ENCODE peak calls at places on chromosomes 12 and 14, in four cellular contexts. I is cardiac muscle cell, H is HCT116, F is transverse colon. A is an unnamed sample.

GRCh38 chr12:8698132-8698829 is 490 bp downstream of the RIMKLB start:
- DNase-seq in F (peak; percentile 63), H (no peak), I (peak; percentile 46), A (peak; percentile 56)

GRCh38 chr12:11348439-11348838 is 38.2 kb upstream of the PRB4 start:
- DNase-seq in H (no peak), F (no peak), I (no peak), A (no peak)

GRCh38 chr14:75609606-75610476 is 31.4 kb downstream of the FLVCR2 start:
- DNase-seq in F (no peak), H (no peak), I (peak; percentile 42), A (no peak)

GRCh38 chr12:125856899-125857298 is 791.7 kb downstream of the AACS start:
- DNase-seq in F (no peak), H (no peak), I (no peak), A (no peak)

GRCh38 chr14:89519000-89519399 is 102.0 kb upstream of the FOXN3 start:
- DNase-seq in F (no peak), I (peak; percentile 23), H (no peak), A (no peak)

GRCh38 chr12:10501031-10501430 is 4.7 kb upstream of the EIF2S3B start:
- DNase-seq in F (no peak), H (peak; percentile 2), I (peak; percentile 38), A (no peak)

GRCh38 chr12:63013302-63013701 is 78.4 kb upstream of the PPM1H start:
- DNase-seq in I (no peak), H (no peak), F (no peak), A (no peak)

GRCh38 chr12:105444809-105445102 is 114.3 kb downstream of the C12orf75 start:
- DNase-seq in H (no peak), F (no peak), I (no peak), A (no peak)

GRCh38 chr12:46963977-46964376 is 115.4 kb upstream of the PCED1B start:
- DNase-seq in I (peak; percentile 68), F (no peak), H (no peak), A (no peak)

GRCh38 chr12:123949118-123949774 is 23.4 kb downstream of the CCDC92 start:
- DNase-seq in H (no peak), F (no peak), I (no peak), A (no peak)

GRCh38 chr12:109544955-109545531 is 28.3 kb downstream of the MMAB start:
- DNase-seq in I (peak; percentile 24), H (no peak), F (no peak), A (no peak)

GRCh38 chr14:26794731-26795130 is 196.9 kb upstream of the NOVA1 start:
- DNase-seq in F (no peak), H (no peak), I (peak; percentile 74), A (no peak)

GRCh38 chr12:55060470-55060869 is 40.7 kb downstream of the NEUROD4 start:
- DNase-seq in F (no peak), I (no peak), H (no peak), A (no peak)

GRCh38 chr12:65673732-65674131 is 150.6 kb upstream of the HMGA2 start:
- DNase-seq in F (no peak), I (peak; percentile 62), H (no peak), A (no peak)

GRCh38 chr12:40569626-40570179 is 122.5 kb upstream of the CNTN1 start:
- DNase-seq in F (no peak), H (no peak), I (no peak), A (no peak)

GRCh38 chr12:14384783-14385638 is 19.5 kb downstream of the ATF7IP start:
- DNase-seq in F (peak; percentile 54), H (peak; percentile 93), I (peak; percentile 96), A (peak; percentile 76)

GRCh38 chr14:66009104-66009503 is 477.1 kb upstream of the CCDC196 start:
- DNase-seq in F (no peak), H (peak; percentile 13), I (peak; percentile 97), A (no peak)

GRCh38 chr14:65834812-65835211 is 422.3 kb downstream of the FUT8 start:
- DNase-seq in F (no peak), I (no peak), H (no peak), A (no peak)

GRCh38 chr14:33564774-33565630 is 385.9 kb downstream of the EGLN3 start:
- DNase-seq in I (peak; percentile 75), F (no peak), H (no peak), A (no peak)

GRCh38 chr12:104653730-104654328 is 197.1 kb downstream of the CHST11 start:
- DNase-seq in H (no peak), F (no peak), I (no peak), A (no peak)

GRCh38 chr12:38911611-38912010 is 6.2 kb upstream of the CPNE8 start:
- DNase-seq in F (no peak), H (no peak), I (peak; percentile 21), A (no peak)

GRCh38 chr12:22969521-22969920 is 344.6 kb downstream of the ETNK1 start:
- DNase-seq in I (no peak), F (no peak), H (no peak), A (no peak)

GRCh38 chr12:92064420-92064819 is 81.2 kb downstream of the BTG1 start:
- DNase-seq in H (no peak), F (no peak), I (no peak), A (no peak)

DNA sequence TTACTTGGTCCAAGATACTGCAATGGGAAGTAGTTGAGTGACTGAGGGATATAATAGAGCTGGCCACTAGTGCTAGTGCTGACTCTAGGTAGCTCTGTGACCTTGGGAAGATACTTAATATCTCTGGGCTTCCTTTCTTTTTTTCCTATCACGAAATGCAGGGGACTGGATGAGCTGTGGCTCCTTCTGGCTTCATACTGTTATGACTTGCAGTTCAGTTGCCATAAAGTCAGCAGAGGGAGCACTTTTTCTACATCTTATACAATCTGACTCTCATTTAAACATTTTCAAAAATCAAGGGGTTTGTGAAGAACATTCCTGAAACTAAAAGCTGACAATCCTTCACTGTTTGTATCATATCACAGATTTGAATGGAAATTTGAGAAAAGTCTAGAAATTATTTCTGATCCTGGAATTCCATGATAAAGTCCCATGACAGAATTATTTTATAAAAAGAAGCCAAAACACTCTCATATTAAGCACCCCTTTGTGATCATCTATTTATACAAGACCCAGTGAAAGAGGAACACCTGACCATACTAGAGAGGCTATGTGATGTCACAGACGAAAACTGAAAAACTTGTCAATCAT is 5.4 kb downstream of the BHLHE41 start:
- DNase-seq in I (peak; percentile 80), H (peak; percentile 51), F (no peak), A (peak; percentile 40)
- TF ChIP-seq CTCF in I (peak; percentile 65), H (peak; percentile 62), F (peak; percentile 50), A (peak; percentile 51)

GRCh38 chr12:25972783-25973182 is 14.3 kb downstream of the RASSF8 start:
- DNase-seq in H (no peak), I (peak; percentile 74), F (no peak), A (no peak)
- H3K4me1 ChIP-seq in H (no peaks in the 10 kb centered on the region), I (peaks cover 19% of the 10 kb centered on the region), F (peaks cover 10% of the 10 kb centered on the region), A (no peaks in the 10 kb centered on the region)

GRCh38 chr14:105931808-105932483 is 405.6 kb downstream of the TMEM121 start:
- DNase-seq in F (no peak), I (no peak), H (no peak), A (no peak)
- TF ChIP-seq CTCF in F (no peak), I (no peak), H (peak; percentile 24), A (no peak)

DNA sequence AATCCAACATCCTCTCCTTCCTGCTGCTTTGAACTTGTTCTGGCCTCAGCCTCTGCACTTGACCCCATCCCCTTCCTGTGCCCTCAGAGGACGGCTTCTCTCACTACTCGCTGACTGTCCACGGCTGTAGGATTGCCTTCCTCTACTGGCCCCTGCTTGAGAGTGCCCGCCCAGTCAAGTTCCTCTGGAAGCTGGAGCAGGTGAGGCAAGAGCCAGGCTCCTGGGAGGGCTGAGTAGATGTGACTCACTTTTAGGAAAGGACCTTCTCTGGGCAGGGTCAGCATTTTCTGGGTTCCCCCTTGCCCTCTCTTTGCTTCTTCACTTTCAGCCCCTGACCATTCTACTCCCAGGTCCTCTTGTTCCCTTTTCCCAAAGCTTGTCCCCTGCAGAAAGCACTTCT is 7.7 kb downstream of the CLSTN3 start:
- DNase-seq in I (no peak), H (no peak), F (no peak), A (no peak)
- H3K4me1 ChIP-seq in I (no peaks in the 10 kb centered on the region), H (no peaks in the 10 kb centered on the region), F (no peaks in the 10 kb centered on the region), A (no peaks in the 10 kb centered on the region)

A was measured in colonic mucosa.